ENCODE peak calls at places on chromosomes 6 and 20, in seven cellular contexts. N, W, A, L, T, I and U are unnamed samples. For H3K4me1, the result is how much of the 10 kb centered on the place peaks cover.

GRCh38 chr20:46400253-46400652 is 6.2 kb downstream of the ELMO2 start:
- DNase-seq in N (no peak), W (no peak), A (peak), L (no peak), T (no peak), I (peak), U (peak)

GRCh38 chr6:16717275-16717942 is 43.9 kb downstream of the ATXN1 start:
- DNase-seq in N (no peak), W (no peak), A (no peak), L (no peak), T (no peak), I (no peak), U (no peak)

GRCh38 chr20:46324960-46325703 is 16.8 kb upstream of the CDH22 start:
- DNase-seq in N (no peak), W (peak), A (peak), L (no peak), T (no peak), I (peak), U (peak)

GRCh38 chr20:50321797-50322480 is 131.3 kb downstream of the CEBPB start:
- DNase-seq in N (peak), W (no peak), A (peak), L (peak), T (no peak), I (peak), U (peak)

GRCh38 chr6:136317023-136317649 is 27.5 kb upstream of the BCLAF1 start:
- DNase-seq in N (no peak), W (peak), A (peak), L (no peak), T (peak), I (peak), U (peak)

GRCh38 chr20:10763117-10763516 is 89.3 kb upstream of the JAG1 start:
- DNase-seq in N (no peak), W (no peak), A (peak), L (no peak), T (no peak), I (no peak), U (no peak)

GRCh38 chr6:107819217-107819616 is 4.9 kb downstream of the SCML4 start:
- DNase-seq in N (no peak), W (no peak), A (no peak), L (no peak), T (no peak), I (peak), U (no peak)

GRCh38 chr20:58616411-58616810 is 34.7 kb upstream of the STX16 start:
- DNase-seq in N (no peak), W (no peak), A (no peak), L (no peak), T (no peak), I (no peak), U (no peak)

GRCh38 chr6:44105993-44106740 is 21.1 kb downstream of the MRPL14 start:
- DNase-seq in N (no peak), W (peak), A (peak), L (no peak), T (no peak), I (no peak), U (no peak)

GRCh38 chr6:86937219-86938079 is at the start of gene HTR1E:
- DNase-seq in N (no peak), W (peak), A (peak), L (no peak), T (no peak), I (peak), U (peak)

GRCh38 chr6:44771647-44772415 is 384.3 kb downstream of the CDC5L start:
- DNase-seq in N (no peak), W (peak), A (no peak), L (no peak), T (no peak), I (peak), U (peak)

GRCh38 chr20:791056-791455 is 22.8 kb upstream of the SLC52A3 start:
- DNase-seq in N (no peak), W (no peak), A (no peak), L (no peak), T (no peak), I (no peak), U (no peak)

GRCh38 chr6:150934380-150934779 is 68.9 kb downstream of the MTHFD1L start:
- DNase-seq in N (no peak), W (no peak), A (peak), L (no peak), T (no peak), I (no peak), U (no peak)

GRCh38 chr6:70857387-70858077 is 99.3 kb downstream of the B3GAT2 start:
- DNase-seq in N (no peak), W (no peak), A (no peak), L (no peak), T (no peak), I (no peak), U (no peak)

GRCh38 chr20:199996-200395 is 10.5 kb upstream of the DEFB128 start:
- DNase-seq in N (no peak), W (no peak), A (no peak), L (no peak), T (no peak), I (no peak), U (no peak)

GRCh38 chr6:50708664-50709365 is 4.5 kb upstream of the TFAP2D start:
- DNase-seq in N (no peak), W (no peak), A (no peak), L (no peak), T (no peak), I (no peak), U (no peak)

GRCh38 chr6:133235219-133235618 is 5.9 kb upstream of the EYA4 start:
- DNase-seq in N (no peak), W (no peak), A (no peak), L (no peak), T (no peak), I (no peak), U (no peak)

GRCh38 chr20:57509665-57510237 is 15.2 kb downstream of the CTCFL start:
- DNase-seq in N (no peak), W (no peak), A (no peak), L (no peak), T (no peak), I (peak), U (peak)

GRCh38 chr6:165959627-165960026 is 208.0 kb downstream of the TBXT start:
- DNase-seq in N (no peak), W (no peak), A (no peak), L (no peak), T (no peak), I (no peak), U (no peak)

GRCh38 chr6:27809067-27809938 is 102.9 kb downstream of the OR2B2 start:
- DNase-seq in N (no peak), W (no peak), A (no peak), L (no peak), T (no peak), I (no peak), U (no peak)

GRCh38 chr6:90369024-90369519 is 72.4 kb upstream of the BACH2 start:
- DNase-seq in N (peak), W (peak), A (peak), L (no peak), T (peak), I (peak), U (peak)

GRCh38 chr6:124795879-124796838 is 166.1 kb upstream of the RNF217 start:
- DNase-seq in N (no peak), W (no peak), A (peak), L (no peak), T (no peak), I (peak), U (peak)

GRCh38 chr6:27139753-27140522 is 107.6 kb upstream of the PRSS16 start:
- DNase-seq in N (no peak), W (peak), A (peak), L (no peak), T (no peak), I (peak), U (peak)

GRCh38 chr6:143821359-143821758 is 21.8 kb upstream of the LTV1 start:
- DNase-seq in N (no peak), W (no peak), A (no peak), L (no peak), T (no peak), I (no peak), U (no peak)

GRCh38 chr6:169177516-169178196 is 76.0 kb downstream of the THBS2 start:
- DNase-seq in N (peak), W (no peak), A (peak), L (no peak), T (no peak), I (no peak), U (no peak)

GRCh38 chr20:4689224-4689623 is 32.5 kb upstream of the PRND start:
- DNase-seq in N (no peak), W (no peak), A (no peak), L (no peak), T (no peak), I (no peak), U (no peak)

GRCh38 chr20:37519508-37520416 is 1.3 kb upstream of the NNAT start:
- DNase-seq in N (no peak), W (no peak), A (no peak), L (no peak), T (peak), I (peak), U (no peak)

GRCh38 chr6:115842338-115842737 is 218.4 kb downstream of the FRK start:
- DNase-seq in N (no peak), W (no peak), A (no peak), L (no peak), T (no peak), I (no peak), U (no peak)

GRCh38 chr6:20876016-20876415 is 341.8 kb downstream of the CDKAL1 start:
- DNase-seq in N (no peak), W (no peak), A (peak), L (no peak), T (no peak), I (no peak), U (no peak)

GRCh38 chr6:92790381-92790780 is 629.0 kb downstream of the EPHA7 start:
- DNase-seq in N (no peak), W (no peak), A (no peak), L (no peak), T (no peak), I (no peak), U (no peak)

GRCh38 chr20:21074605-21075336 is 31.4 kb downstream of the LINC00237 start:
- DNase-seq in N (no peak), W (no peak), A (no peak), L (no peak), T (no peak), I (no peak), U (no peak)

GRCh38 chr6:142030115-142030619 is 102.6 kb upstream of the GJE1 start:
- DNase-seq in N (no peak), W (no peak), A (peak), L (no peak), T (no peak), I (peak), U (no peak)

GRCh38 chr6:116633685-116634084 is 17.4 kb downstream of the RSPH4A start:
- DNase-seq in N (no peak), W (no peak), A (no peak), L (no peak), T (no peak), I (peak), U (no peak)

GRCh38 chr6:15970517-15970916 is 158.4 kb upstream of the MYLIP start:
- DNase-seq in N (no peak), W (no peak), A (no peak), L (no peak), T (peak), I (no peak), U (no peak)

GRCh38 chr6:129889580-129889979 is 28.5 kb upstream of the TMEM244 start:
- DNase-seq in N (no peak), W (no peak), A (peak), L (no peak), T (no peak), I (no peak), U (no peak)

GRCh38 chr20:36435799-36436541 is 105.3 kb upstream of the MYL9 start:
- DNase-seq in N (peak), W (peak), A (peak), L (peak), T (peak), I (peak), U (peak)

GRCh38 chr20:36439040-36439730 is 102.1 kb upstream of the MYL9 start:
- DNase-seq in N (peak), W (peak), A (peak), L (peak), T (peak), I (peak), U (peak)

GRCh38 chr20:36431604-36432003 is 109.7 kb upstream of the MYL9 start:
- DNase-seq in N (no peak), W (no peak), A (no peak), L (no peak), T (no peak), I (no peak), U (no peak)

GRCh38 chr20:36432096-36432495 is 109.2 kb upstream of the MYL9 start:
- DNase-seq in N (no peak), W (no peak), A (no peak), L (no peak), T (no peak), I (no peak), U (no peak)

GRCh38 chr20:36434383-36434782 is 106.9 kb upstream of the MYL9 start:
- DNase-seq in N (no peak), W (no peak), A (no peak), L (no peak), T (no peak), I (no peak), U (no peak)
- TF ChIP-seq CTCF in N (no peak), W (no peak), A (no peak), L (no peak), T (no peak), I (no peak), U (no peak)

GRCh38 chr6:56815436-56815835 is 139.5 kb upstream of the BEND6 start:
- DNase-seq in N (no peak), W (no peak), A (no peak), L (no peak), T (no peak), I (no peak), U (no peak)
- H3K4me1 ChIP-seq in N (under half), W (under half), A (under half), L (under half), T (under half), I (under half), U (under half)

GRCh38 chr6:170265655-170266054 is 25.2 kb downstream of the DLL1 start:
- DNase-seq in N (no peak), W (peak), A (no peak), L (peak), T (peak), I (no peak), U (no peak)
- TF ChIP-seq CTCF in N (no peak), W (no peak), A (no peak), L (no peak), T (peak), I (no peak), U (no peak)

GRCh38 chr6:31462964-31463940 is 34.7 kb upstream of the MICB start:
- DNase-seq in N (peak), W (peak), A (peak), L (peak), T (peak), I (peak), U (peak)

GRCh38 chr6:31466466-31466865 is 31.5 kb upstream of the MICB start:
- DNase-seq in N (no peak), W (no peak), A (no peak), L (no peak), T (no peak), I (no peak), U (no peak)

GRCh38 chr6:31465185-31465536 is 32.8 kb upstream of the MICB start:
- DNase-seq in N (no peak), W (no peak), A (no peak), L (no peak), T (no peak), I (no peak), U (no peak)

GRCh38 chr6:31465718-31466117 is 32.2 kb upstream of the MICB start:
- DNase-seq in N (no peak), W (no peak), A (no peak), L (no peak), T (no peak), I (no peak), U (no peak)

GRCh38 chr6:31464252-31465184 is 33.4 kb upstream of the MICB start:
- DNase-seq in N (no peak), W (no peak), A (no peak), L (no peak), T (no peak), I (no peak), U (no peak)
- H3K4me1 ChIP-seq in N (under half), W (under half), A (under half), L (under half), T (under half), I (under half), U (under half)

GRCh38 chr20:22303523-22303922 is 280.8 kb downstream of the FOXA2 start:
- DNase-seq in N (no peak), W (no peak), A (no peak), L (no peak), T (no peak), I (peak), U (no peak)
- TF ChIP-seq CTCF in N (no peak), W (no peak), A (no peak), L (no peak), T (peak), I (peak), U (no peak)

GRCh38 chr6:24910850-24911712 is 24.7 kb downstream of the RIPOR2 start:
- DNase-seq in N (peak), W (peak), A (peak), L (peak), T (peak), I (peak), U (peak)
- H3K4me1 ChIP-seq in N (under half), W (under half), A (under half), L (under half), T (under half), I (under half), U (under half)

GRCh38 chr6:97440590-97441176 is 157.7 kb upstream of the MMS22L start:
- DNase-seq in N (no peak), W (no peak), A (peak), L (no peak), T (peak), I (peak), U (peak)
- TF ChIP-seq CTCF in N (no peak), W (no peak), A (peak), L (no peak), T (peak), I (peak), U (no peak)

GRCh38 chr6:31544676-31545075 is 1.7 kb downstream of the ATP6V1G2 start:
- DNase-seq in N (no peak), W (no peak), A (no peak), L (no peak), T (no peak), I (no peak), U (no peak)
- H3K4me1 ChIP-seq in N (under half), W (under half), A (under half), L (under half), T (under half), I (under half), U (under half)